ENCODE peak calls at places on chromosomes 13 and 19, in ten cellular contexts. One of them, this sample, is unnamed. For H3K36me3, the result is how much of the 10 kb centered on the place peaks cover.

GRCh38 chr13:97205465-97205864 is 16.7 kb upstream of the MBNL2 start:
- DNase-seq in cardiac muscle cell: no peak
- DNase-seq in right atrium auricular region: no peak
- DNase-seq in hepatocyte: no peak
- DNase-seq in HAP-1: no peak
- DNase-seq in psoas muscle: no peak
- DNase-seq in Peyer's patch: no peak
- DNase-seq in transverse colon: no peak
- DNase-seq in upper lobe of right lung: no peak
- DNase-seq in colonic mucosa: no peak
- DNase-seq in this sample: no peak

GRCh38 chr19:38718747-38719543 is 25.3 kb downstream of the CAPN12 start:
- DNase-seq in Peyer's patch: no peak
- DNase-seq in right atrium auricular region: no peak
- DNase-seq in cardiac muscle cell: peak
- DNase-seq in transverse colon: no peak
- DNase-seq in hepatocyte: no peak
- DNase-seq in upper lobe of right lung: peak
- DNase-seq in psoas muscle: peak
- DNase-seq in colonic mucosa: no peak
- DNase-seq in HAP-1: no peak
- DNase-seq in this sample: peak

GRCh38 chr13:53250272-53250875 is 221.8 kb downstream of the OLFM4 start:
- DNase-seq in cardiac muscle cell: peak
- DNase-seq in hepatocyte: peak
- DNase-seq in colonic mucosa: peak
- DNase-seq in psoas muscle: no peak
- DNase-seq in right atrium auricular region: no peak
- DNase-seq in HAP-1: peak
- DNase-seq in transverse colon: no peak
- DNase-seq in upper lobe of right lung: no peak
- DNase-seq in Peyer's patch: no peak
- DNase-seq in this sample: no peak

GRCh38 chr19:37655689-37656491 is 625 bp upstream of the ZFP30 start:
- DNase-seq in HAP-1: peak
- DNase-seq in Peyer's patch: peak
- DNase-seq in upper lobe of right lung: peak
- DNase-seq in colonic mucosa: peak
- DNase-seq in transverse colon: peak
- DNase-seq in psoas muscle: peak
- DNase-seq in cardiac muscle cell: peak
- DNase-seq in hepatocyte: peak
- DNase-seq in right atrium auricular region: peak
- DNase-seq in this sample: peak

GRCh38 chr13:45951724-45952123 is 100.2 kb upstream of the SIAH3 start:
- DNase-seq in hepatocyte: no peak
- DNase-seq in right atrium auricular region: no peak
- DNase-seq in transverse colon: no peak
- DNase-seq in colonic mucosa: no peak
- DNase-seq in HAP-1: no peak
- DNase-seq in cardiac muscle cell: no peak
- DNase-seq in psoas muscle: no peak
- DNase-seq in upper lobe of right lung: no peak
- DNase-seq in Peyer's patch: no peak
- DNase-seq in this sample: no peak

GRCh38 chr19:16367269-16367683 is 42.6 kb downstream of the KLF2 start:
- DNase-seq in colonic mucosa: no peak
- DNase-seq in cardiac muscle cell: no peak
- DNase-seq in transverse colon: no peak
- DNase-seq in upper lobe of right lung: no peak
- DNase-seq in hepatocyte: no peak
- DNase-seq in right atrium auricular region: no peak
- DNase-seq in Peyer's patch: no peak
- DNase-seq in HAP-1: no peak
- DNase-seq in psoas muscle: no peak
- DNase-seq in this sample: peak

GRCh38 chr19:7230826-7231225 is 63.4 kb downstream of the INSR start:
- DNase-seq in colonic mucosa: no peak
- DNase-seq in upper lobe of right lung: peak
- DNase-seq in Peyer's patch: no peak
- DNase-seq in cardiac muscle cell: no peak
- DNase-seq in right atrium auricular region: peak
- DNase-seq in hepatocyte: no peak
- DNase-seq in transverse colon: no peak
- DNase-seq in HAP-1: no peak
- DNase-seq in psoas muscle: peak
- DNase-seq in this sample: peak

GRCh38 chr19:46493236-46494114 is 2.2 kb downstream of the PNMA8B start:
- DNase-seq in upper lobe of right lung: peak
- DNase-seq in transverse colon: peak
- DNase-seq in psoas muscle: peak
- DNase-seq in right atrium auricular region: no peak
- DNase-seq in cardiac muscle cell: no peak
- DNase-seq in Peyer's patch: no peak
- DNase-seq in HAP-1: no peak
- DNase-seq in colonic mucosa: no peak
- DNase-seq in hepatocyte: no peak
- DNase-seq in this sample: peak

GRCh38 chr13:96821381-96821780 is 172.9 kb downstream of the OXGR1 start:
- DNase-seq in psoas muscle: no peak
- DNase-seq in HAP-1: no peak
- DNase-seq in colonic mucosa: no peak
- DNase-seq in Peyer's patch: no peak
- DNase-seq in upper lobe of right lung: no peak
- DNase-seq in transverse colon: no peak
- DNase-seq in right atrium auricular region: no peak
- DNase-seq in hepatocyte: no peak
- DNase-seq in cardiac muscle cell: no peak
- DNase-seq in this sample: no peak

GRCh38 chr19:11191934-11192333 is 5.4 kb downstream of the KANK2 start:
- DNase-seq in right atrium auricular region: no peak
- DNase-seq in upper lobe of right lung: no peak
- DNase-seq in cardiac muscle cell: no peak
- DNase-seq in colonic mucosa: no peak
- DNase-seq in HAP-1: no peak
- DNase-seq in transverse colon: no peak
- DNase-seq in hepatocyte: no peak
- DNase-seq in psoas muscle: no peak
- DNase-seq in Peyer's patch: no peak
- DNase-seq in this sample: no peak

GRCh38 chr13:97446448-97446847 is 12.5 kb downstream of the RAP2A start:
- DNase-seq in transverse colon: no peak
- DNase-seq in colonic mucosa: no peak
- DNase-seq in HAP-1: no peak
- DNase-seq in right atrium auricular region: no peak
- DNase-seq in cardiac muscle cell: no peak
- DNase-seq in upper lobe of right lung: no peak
- DNase-seq in Peyer's patch: no peak
- DNase-seq in hepatocyte: no peak
- DNase-seq in psoas muscle: no peak
- DNase-seq in this sample: no peak

GRCh38 chr19:28313633-28314032 is 899.3 kb downstream of the UQCRFS1 start:
- DNase-seq in upper lobe of right lung: no peak
- DNase-seq in Peyer's patch: no peak
- DNase-seq in cardiac muscle cell: no peak
- DNase-seq in colonic mucosa: no peak
- DNase-seq in transverse colon: no peak
- DNase-seq in psoas muscle: peak
- DNase-seq in HAP-1: no peak
- DNase-seq in right atrium auricular region: no peak
- DNase-seq in hepatocyte: no peak
- DNase-seq in this sample: no peak

GRCh38 chr13:90445179-90445578 is 902.3 kb upstream of the MIR17HG start:
- DNase-seq in cardiac muscle cell: peak
- DNase-seq in transverse colon: no peak
- DNase-seq in Peyer's patch: no peak
- DNase-seq in psoas muscle: no peak
- DNase-seq in right atrium auricular region: no peak
- DNase-seq in hepatocyte: peak
- DNase-seq in upper lobe of right lung: no peak
- DNase-seq in HAP-1: peak
- DNase-seq in colonic mucosa: no peak
- DNase-seq in this sample: peak

GRCh38 chr13:61778531-61778930 is 362.9 kb upstream of the PCDH20 start:
- DNase-seq in psoas muscle: no peak
- DNase-seq in colonic mucosa: no peak
- DNase-seq in HAP-1: peak
- DNase-seq in hepatocyte: no peak
- DNase-seq in transverse colon: no peak
- DNase-seq in upper lobe of right lung: no peak
- DNase-seq in cardiac muscle cell: no peak
- DNase-seq in right atrium auricular region: no peak
- DNase-seq in Peyer's patch: no peak
- DNase-seq in this sample: no peak

GRCh38 chr19:8657869-8658268 is 27.4 kb downstream of the NFILZ start:
- DNase-seq in colonic mucosa: no peak
- DNase-seq in upper lobe of right lung: no peak
- DNase-seq in right atrium auricular region: no peak
- DNase-seq in Peyer's patch: no peak
- DNase-seq in psoas muscle: no peak
- DNase-seq in hepatocyte: no peak
- DNase-seq in transverse colon: no peak
- DNase-seq in cardiac muscle cell: no peak
- DNase-seq in HAP-1: no peak
- DNase-seq in this sample: no peak
- H3K36me3 ChIP-seq in colonic mucosa: under half
- H3K36me3 ChIP-seq in upper lobe of right lung: under half
- H3K36me3 ChIP-seq in right atrium auricular region: under half
- H3K36me3 ChIP-seq in Peyer's patch: under half
- H3K36me3 ChIP-seq in psoas muscle: under half
- H3K36me3 ChIP-seq in hepatocyte: under half
- H3K36me3 ChIP-seq in transverse colon: under half
- H3K36me3 ChIP-seq in cardiac muscle cell: under half
- H3K36me3 ChIP-seq in HAP-1: under half
- H3K36me3 ChIP-seq in this sample: under half

DNA sequence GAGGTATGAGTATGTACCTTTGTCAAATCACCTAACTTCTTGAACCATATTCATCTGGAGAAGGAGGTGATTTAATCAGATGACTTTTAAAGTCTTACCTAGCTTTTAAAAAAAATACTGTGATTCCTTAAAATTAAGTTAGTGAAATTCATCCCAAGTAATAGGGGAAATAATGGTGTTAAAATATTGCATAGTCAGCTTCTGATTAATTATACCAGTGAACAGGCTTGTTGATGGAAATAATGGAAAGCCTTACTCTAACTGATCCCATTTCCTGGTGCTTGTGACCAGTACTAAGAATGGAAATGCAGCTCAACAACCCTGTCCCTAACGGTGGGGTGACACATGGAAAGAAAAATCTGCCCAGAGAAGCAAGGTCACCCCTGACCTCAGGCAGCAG is 130.7 kb downstream of the CDK8 start:
- DNase-seq in transverse colon: no peak
- DNase-seq in colonic mucosa: no peak
- DNase-seq in upper lobe of right lung: no peak
- DNase-seq in right atrium auricular region: no peak
- DNase-seq in Peyer's patch: no peak
- DNase-seq in hepatocyte: no peak
- DNase-seq in cardiac muscle cell: no peak
- DNase-seq in HAP-1: no peak
- DNase-seq in psoas muscle: no peak
- DNase-seq in this sample: no peak
- H3K36me3 ChIP-seq in transverse colon: under half
- H3K36me3 ChIP-seq in colonic mucosa: under half
- H3K36me3 ChIP-seq in upper lobe of right lung: under half
- H3K36me3 ChIP-seq in right atrium auricular region: under half
- H3K36me3 ChIP-seq in Peyer's patch: under half
- H3K36me3 ChIP-seq in hepatocyte: under half
- H3K36me3 ChIP-seq in cardiac muscle cell: under half
- H3K36me3 ChIP-seq in HAP-1: under half
- H3K36me3 ChIP-seq in psoas muscle: under half
- H3K36me3 ChIP-seq in this sample: under half

DNA sequence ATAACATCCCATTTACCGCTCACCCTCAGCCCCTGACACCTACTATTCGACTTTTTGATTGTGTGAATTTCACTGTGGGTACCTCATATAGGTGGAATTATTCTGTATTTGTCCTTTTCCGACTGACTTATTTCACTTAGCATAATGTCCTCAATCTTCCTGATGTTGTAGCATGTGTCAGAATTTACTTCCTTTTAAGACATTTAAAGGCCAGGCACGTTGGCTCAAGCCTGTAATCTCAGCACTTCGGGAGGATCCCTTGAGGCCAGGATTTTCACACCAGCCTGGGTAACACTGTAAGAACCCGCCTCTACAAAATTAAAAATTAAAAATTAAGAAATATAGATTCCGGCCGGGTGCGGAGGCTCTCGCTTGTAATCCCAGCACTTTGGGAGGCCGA is 13.0 kb downstream of the ZNF490 start:
- DNase-seq in colonic mucosa: no peak
- DNase-seq in HAP-1: no peak
- DNase-seq in hepatocyte: no peak
- DNase-seq in cardiac muscle cell: no peak
- DNase-seq in upper lobe of right lung: no peak
- DNase-seq in transverse colon: no peak
- DNase-seq in right atrium auricular region: no peak
- DNase-seq in Peyer's patch: no peak
- DNase-seq in psoas muscle: no peak
- DNase-seq in this sample: no peak
- H3K36me3 ChIP-seq in colonic mucosa: under half
- H3K36me3 ChIP-seq in HAP-1: under half
- H3K36me3 ChIP-seq in hepatocyte: under half
- H3K36me3 ChIP-seq in cardiac muscle cell: under half
- H3K36me3 ChIP-seq in upper lobe of right lung: under half
- H3K36me3 ChIP-seq in transverse colon: under half
- H3K36me3 ChIP-seq in right atrium auricular region: under half
- H3K36me3 ChIP-seq in Peyer's patch: under half
- H3K36me3 ChIP-seq in psoas muscle: under half
- H3K36me3 ChIP-seq in this sample: under half

GRCh38 chr19:18656337-18657086 is 19.7 kb downstream of the KLHL26 start:
- DNase-seq in psoas muscle: no peak
- DNase-seq in Peyer's patch: no peak
- DNase-seq in hepatocyte: no peak
- DNase-seq in right atrium auricular region: no peak
- DNase-seq in upper lobe of right lung: no peak
- DNase-seq in HAP-1: no peak
- DNase-seq in cardiac muscle cell: no peak
- DNase-seq in transverse colon: no peak
- DNase-seq in colonic mucosa: no peak
- DNase-seq in this sample: no peak

GRCh38 chr19:18659281-18660050 is 22.6 kb downstream of the KLHL26 start:
- DNase-seq in transverse colon: no peak
- DNase-seq in right atrium auricular region: peak
- DNase-seq in colonic mucosa: no peak
- DNase-seq in cardiac muscle cell: no peak
- DNase-seq in psoas muscle: peak
- DNase-seq in Peyer's patch: no peak
- DNase-seq in hepatocyte: no peak
- DNase-seq in HAP-1: peak
- DNase-seq in upper lobe of right lung: no peak
- DNase-seq in this sample: peak

GRCh38 chr19:18655173-18655844 is 18.5 kb downstream of the KLHL26 start:
- DNase-seq in psoas muscle: no peak
- DNase-seq in colonic mucosa: no peak
- DNase-seq in Peyer's patch: no peak
- DNase-seq in right atrium auricular region: no peak
- DNase-seq in upper lobe of right lung: no peak
- DNase-seq in HAP-1: no peak
- DNase-seq in cardiac muscle cell: no peak
- DNase-seq in transverse colon: no peak
- DNase-seq in hepatocyte: no peak
- DNase-seq in this sample: no peak

GRCh38 chr19:18658366-18658855 is 21.6 kb downstream of the KLHL26 start:
- DNase-seq in right atrium auricular region: no peak
- DNase-seq in hepatocyte: no peak
- DNase-seq in colonic mucosa: no peak
- DNase-seq in psoas muscle: no peak
- DNase-seq in cardiac muscle cell: no peak
- DNase-seq in upper lobe of right lung: no peak
- DNase-seq in transverse colon: no peak
- DNase-seq in HAP-1: no peak
- DNase-seq in Peyer's patch: no peak
- DNase-seq in this sample: no peak

GRCh38 chr19:18657590-18658365 is 20.9 kb downstream of the KLHL26 start:
- DNase-seq in psoas muscle: peak
- DNase-seq in Peyer's patch: no peak
- DNase-seq in HAP-1: no peak
- DNase-seq in transverse colon: no peak
- DNase-seq in upper lobe of right lung: no peak
- DNase-seq in cardiac muscle cell: no peak
- DNase-seq in right atrium auricular region: peak
- DNase-seq in colonic mucosa: no peak
- DNase-seq in hepatocyte: peak
- DNase-seq in this sample: peak
- H3K36me3 ChIP-seq in psoas muscle: under half
- H3K36me3 ChIP-seq in Peyer's patch: under half
- H3K36me3 ChIP-seq in HAP-1: under half
- H3K36me3 ChIP-seq in transverse colon: under half
- H3K36me3 ChIP-seq in upper lobe of right lung: under half
- H3K36me3 ChIP-seq in cardiac muscle cell: under half
- H3K36me3 ChIP-seq in right atrium auricular region: under half
- H3K36me3 ChIP-seq in colonic mucosa: under half
- H3K36me3 ChIP-seq in hepatocyte: under half
- H3K36me3 ChIP-seq in this sample: under half

This sample was measured in aorta.